ENCODE peak calls at places on chromosomes 3 and 15, in eight cellular contexts. One of them, this sample, is unnamed.

GRCh38 chr3:197278933-197279332 is 19.5 kb downstream of the DLG1 start:
- DNase-seq in OCI-LY7: no peak
- DNase-seq in HCT116: no peak
- DNase-seq in IMR-90: no peak
- DNase-seq in thyroid gland: no peak
- DNase-seq in CD8-positive, alpha-beta T cell: no peak
- DNase-seq in neural progenitor cell: no peak
- DNase-seq in SK-N-SH: no peak
- DNase-seq in this sample: no peak

GRCh38 chr3:184334470-184335158 is 2.8 kb upstream of the FAM131A start:
- DNase-seq in HCT116: no peak
- DNase-seq in OCI-LY7: no peak
- DNase-seq in SK-N-SH: no peak
- DNase-seq in IMR-90: peak; percentile 86
- DNase-seq in CD8-positive, alpha-beta T cell: no peak
- DNase-seq in neural progenitor cell: no peak
- DNase-seq in thyroid gland: peak; percentile 8
- DNase-seq in this sample: no peak

GRCh38 chr3:16386536-16386935 is 121.5 kb downstream of the OXNAD1 start:
- DNase-seq in thyroid gland: no peak
- DNase-seq in OCI-LY7: no peak
- DNase-seq in IMR-90: no peak
- DNase-seq in HCT116: no peak
- DNase-seq in SK-N-SH: no peak
- DNase-seq in neural progenitor cell: no peak
- DNase-seq in CD8-positive, alpha-beta T cell: no peak
- DNase-seq in this sample: no peak

GRCh38 chr3:192449036-192449435 is 278.3 kb downstream of the FGF12 start:
- DNase-seq in CD8-positive, alpha-beta T cell: no peak
- DNase-seq in thyroid gland: no peak
- DNase-seq in HCT116: no peak
- DNase-seq in OCI-LY7: no peak
- DNase-seq in IMR-90: no peak
- DNase-seq in SK-N-SH: no peak
- DNase-seq in neural progenitor cell: no peak
- DNase-seq in this sample: no peak

GRCh38 chr3:167936010-167936409 is 159.7 kb downstream of the GOLIM4 start:
- DNase-seq in thyroid gland: no peak
- DNase-seq in OCI-LY7: no peak
- DNase-seq in CD8-positive, alpha-beta T cell: no peak
- DNase-seq in HCT116: no peak
- DNase-seq in IMR-90: no peak
- DNase-seq in SK-N-SH: no peak
- DNase-seq in neural progenitor cell: no peak
- DNase-seq in this sample: no peak

GRCh38 chr15:68285243-68285980 is 7.9 kb downstream of the FEM1B start:
- DNase-seq in CD8-positive, alpha-beta T cell: no peak
- DNase-seq in IMR-90: no peak
- DNase-seq in neural progenitor cell: no peak
- DNase-seq in OCI-LY7: no peak
- DNase-seq in thyroid gland: no peak
- DNase-seq in HCT116: no peak
- DNase-seq in SK-N-SH: no peak
- DNase-seq in this sample: no peak

GRCh38 chr3:129341331-129342141 is 62.9 kb downstream of the HMCES start:
- DNase-seq in HCT116: no peak
- DNase-seq in neural progenitor cell: no peak
- DNase-seq in CD8-positive, alpha-beta T cell: no peak
- DNase-seq in OCI-LY7: no peak
- DNase-seq in thyroid gland: peak; percentile 13
- DNase-seq in IMR-90: no peak
- DNase-seq in SK-N-SH: no peak
- DNase-seq in this sample: no peak

GRCh38 chr3:40398346-40398745 is 11.4 kb downstream of the ENTPD3 start:
- DNase-seq in IMR-90: no peak
- DNase-seq in neural progenitor cell: no peak
- DNase-seq in OCI-LY7: no peak
- DNase-seq in thyroid gland: no peak
- DNase-seq in HCT116: no peak
- DNase-seq in CD8-positive, alpha-beta T cell: no peak
- DNase-seq in SK-N-SH: no peak
- DNase-seq in this sample: peak; percentile 24

GRCh38 chr3:83230841-83231240 is 1469.4 kb upstream of the GBE1 start:
- DNase-seq in IMR-90: no peak
- DNase-seq in neural progenitor cell: no peak
- DNase-seq in CD8-positive, alpha-beta T cell: no peak
- DNase-seq in OCI-LY7: no peak
- DNase-seq in thyroid gland: no peak
- DNase-seq in SK-N-SH: no peak
- DNase-seq in HCT116: no peak
- DNase-seq in this sample: no peak

GRCh38 chr3:21524113-21524512 is 226.9 kb downstream of the ZNF385D start:
- DNase-seq in OCI-LY7: no peak
- DNase-seq in thyroid gland: no peak
- DNase-seq in HCT116: no peak
- DNase-seq in neural progenitor cell: no peak
- DNase-seq in CD8-positive, alpha-beta T cell: no peak
- DNase-seq in IMR-90: no peak
- DNase-seq in SK-N-SH: peak; percentile 10
- DNase-seq in this sample: no peak

GRCh38 chr3:113963879-113964278 is 16.1 kb downstream of the ZDHHC23 start:
- DNase-seq in IMR-90: no peak
- DNase-seq in CD8-positive, alpha-beta T cell: no peak
- DNase-seq in HCT116: no peak
- DNase-seq in neural progenitor cell: no peak
- DNase-seq in thyroid gland: no peak
- DNase-seq in OCI-LY7: no peak
- DNase-seq in SK-N-SH: no peak
- DNase-seq in this sample: no peak

GRCh38 chr3:142981108-142981507 is 17.6 kb upstream of the PAQR9 start:
- DNase-seq in thyroid gland: no peak
- DNase-seq in CD8-positive, alpha-beta T cell: no peak
- DNase-seq in neural progenitor cell: peak; percentile 33
- DNase-seq in HCT116: no peak
- DNase-seq in IMR-90: no peak
- DNase-seq in OCI-LY7: no peak
- DNase-seq in SK-N-SH: no peak
- DNase-seq in this sample: peak; percentile 26

GRCh38 chr15:63344737-63345390 is 36.8 kb downstream of the CA12 start:
- DNase-seq in CD8-positive, alpha-beta T cell: no peak
- DNase-seq in SK-N-SH: no peak
- DNase-seq in IMR-90: peak; percentile 47
- DNase-seq in neural progenitor cell: no peak
- DNase-seq in thyroid gland: no peak
- DNase-seq in HCT116: no peak
- DNase-seq in OCI-LY7: no peak
- DNase-seq in this sample: no peak

DNA sequence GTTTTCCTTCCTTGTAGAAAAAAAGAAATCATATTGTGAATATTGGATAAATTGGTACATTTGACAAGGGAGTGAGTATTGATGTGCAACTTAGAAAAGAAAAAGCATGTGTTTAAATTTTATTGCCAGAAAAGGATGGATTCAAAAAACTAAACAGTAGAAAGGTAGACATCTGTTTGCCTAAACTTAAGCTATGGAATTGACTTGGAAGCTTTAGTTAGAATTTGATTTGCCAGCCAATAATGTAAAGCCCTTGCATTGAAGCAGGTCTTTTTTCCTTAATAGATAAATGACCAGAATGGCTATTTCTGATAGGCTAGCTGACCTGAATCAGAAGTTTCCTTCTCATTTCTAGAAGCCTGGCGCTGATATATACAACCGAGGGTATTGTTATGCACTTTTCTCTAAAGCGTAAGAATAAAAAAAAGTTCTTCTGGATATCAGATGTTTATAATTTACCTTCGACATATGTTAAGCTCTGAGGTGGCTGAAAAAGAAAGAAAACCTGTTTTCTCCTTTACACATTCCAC is 4.2 kb downstream of the RARB start:
- DNase-seq in CD8-positive, alpha-beta T cell: no peak
- DNase-seq in HCT116: no peak
- DNase-seq in IMR-90: no peak
- DNase-seq in thyroid gland: no peak
- DNase-seq in SK-N-SH: no peak
- DNase-seq in OCI-LY7: no peak
- DNase-seq in neural progenitor cell: no peak
- DNase-seq in this sample: no peak
- H3K4me3 ChIP-seq in CD8-positive, alpha-beta T cell: no peak overlapping the region
- H3K4me3 ChIP-seq in HCT116: no peak overlapping the region
- H3K4me3 ChIP-seq in IMR-90: no peak overlapping the region
- H3K4me3 ChIP-seq in thyroid gland: no peak overlapping the region
- H3K4me3 ChIP-seq in SK-N-SH: peak overlapping the region; percentile 70
- H3K4me3 ChIP-seq in OCI-LY7: no peak overlapping the region
- H3K4me3 ChIP-seq in neural progenitor cell: no peak overlapping the region
- H3K4me3 ChIP-seq in this sample: no peak overlapping the region

DNA sequence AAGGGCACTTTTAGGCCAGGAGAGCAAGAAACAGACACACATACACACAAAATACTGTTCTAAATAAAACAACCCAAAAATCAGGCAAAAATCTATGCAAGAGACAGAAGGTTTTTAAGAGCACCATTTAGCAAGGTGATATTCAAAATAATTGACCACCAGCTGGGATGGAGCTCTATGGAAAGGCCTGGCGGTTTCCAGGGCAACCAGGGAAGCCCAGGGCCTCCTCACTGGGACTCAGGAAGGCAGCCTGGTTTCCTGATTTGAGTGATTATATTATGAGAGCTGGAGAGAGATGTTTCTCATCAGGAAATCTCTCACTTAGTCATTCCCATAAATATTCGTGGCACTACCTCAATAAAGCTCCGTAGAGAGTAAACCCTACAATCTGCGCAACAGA is 152.3 kb downstream of the GABRB3 start:
- DNase-seq in IMR-90: no peak
- DNase-seq in OCI-LY7: no peak
- DNase-seq in thyroid gland: no peak
- DNase-seq in CD8-positive, alpha-beta T cell: no peak
- DNase-seq in HCT116: no peak
- DNase-seq in SK-N-SH: peak; percentile 46
- DNase-seq in neural progenitor cell: no peak
- DNase-seq in this sample: no peak
- H3K9me3 ChIP-seq in IMR-90: peaks cover 31% of the 10 kb centered on the region
- H3K9me3 ChIP-seq in OCI-LY7: no peaks in the 10 kb centered on the region
- H3K9me3 ChIP-seq in thyroid gland: no peaks in the 10 kb centered on the region
- H3K9me3 ChIP-seq in CD8-positive, alpha-beta T cell: no peaks in the 10 kb centered on the region
- H3K9me3 ChIP-seq in HCT116: peaks cover 40% of the 10 kb centered on the region
- H3K9me3 ChIP-seq in SK-N-SH: peaks cover 2% of the 10 kb centered on the region
- H3K9me3 ChIP-seq in neural progenitor cell: no peaks in the 10 kb centered on the region
- H3K9me3 ChIP-seq in this sample: no peaks in the 10 kb centered on the region

GRCh38 chr15:99564221-99565030 is 1.4 kb upstream of the MEF2A start:
- DNase-seq in thyroid gland: peak; percentile 25
- DNase-seq in IMR-90: peak; percentile 13
- DNase-seq in SK-N-SH: no peak
- DNase-seq in CD8-positive, alpha-beta T cell: no peak
- DNase-seq in neural progenitor cell: peak; percentile 39
- DNase-seq in HCT116: no peak
- DNase-seq in OCI-LY7: peak; percentile 46
- DNase-seq in this sample: no peak
- H3K36me3 ChIP-seq in thyroid gland: no peaks in the 10 kb centered on the region
- H3K36me3 ChIP-seq in IMR-90: no peaks in the 10 kb centered on the region
- H3K36me3 ChIP-seq in SK-N-SH: no peaks in the 10 kb centered on the region
- H3K36me3 ChIP-seq in CD8-positive, alpha-beta T cell: no peaks in the 10 kb centered on the region
- H3K36me3 ChIP-seq in neural progenitor cell: no peaks in the 10 kb centered on the region
- H3K36me3 ChIP-seq in HCT116: no peaks in the 10 kb centered on the region
- H3K36me3 ChIP-seq in OCI-LY7: no peaks in the 10 kb centered on the region
- H3K36me3 ChIP-seq in this sample: no peaks in the 10 kb centered on the region

GRCh38 chr3:42853056-42853455 is 22.6 kb downstream of the CYP8B1 start:
- DNase-seq in SK-N-SH: no peak
- DNase-seq in neural progenitor cell: no peak
- DNase-seq in HCT116: no peak
- DNase-seq in thyroid gland: no peak
- DNase-seq in OCI-LY7: no peak
- DNase-seq in IMR-90: no peak
- DNase-seq in CD8-positive, alpha-beta T cell: no peak
- DNase-seq in this sample: no peak
- H3K4me3 ChIP-seq in SK-N-SH: no peak overlapping the region
- H3K4me3 ChIP-seq in neural progenitor cell: no peak overlapping the region
- H3K4me3 ChIP-seq in HCT116: no peak overlapping the region
- H3K4me3 ChIP-seq in thyroid gland: no peak overlapping the region
- H3K4me3 ChIP-seq in OCI-LY7: no peak overlapping the region
- H3K4me3 ChIP-seq in IMR-90: no peak overlapping the region
- H3K4me3 ChIP-seq in CD8-positive, alpha-beta T cell: no peak overlapping the region
- H3K4me3 ChIP-seq in this sample: no peak overlapping the region

GRCh38 chr3:24981309-24981708 is 446.8 kb upstream of the RARB start:
- DNase-seq in OCI-LY7: no peak
- DNase-seq in thyroid gland: no peak
- DNase-seq in CD8-positive, alpha-beta T cell: no peak
- DNase-seq in IMR-90: no peak
- DNase-seq in HCT116: no peak
- DNase-seq in neural progenitor cell: no peak
- DNase-seq in SK-N-SH: no peak
- DNase-seq in this sample: peak; percentile 8
- H3K9me3 ChIP-seq in OCI-LY7: no peaks in the 10 kb centered on the region
- H3K9me3 ChIP-seq in thyroid gland: no peaks in the 10 kb centered on the region
- H3K9me3 ChIP-seq in CD8-positive, alpha-beta T cell: no peaks in the 10 kb centered on the region
- H3K9me3 ChIP-seq in IMR-90: peaks cover 5% of the 10 kb centered on the region
- H3K9me3 ChIP-seq in HCT116: no peaks in the 10 kb centered on the region
- H3K9me3 ChIP-seq in neural progenitor cell: no peaks in the 10 kb centered on the region
- H3K9me3 ChIP-seq in SK-N-SH: no peaks in the 10 kb centered on the region
- H3K9me3 ChIP-seq in this sample: no peaks in the 10 kb centered on the region

DNA sequence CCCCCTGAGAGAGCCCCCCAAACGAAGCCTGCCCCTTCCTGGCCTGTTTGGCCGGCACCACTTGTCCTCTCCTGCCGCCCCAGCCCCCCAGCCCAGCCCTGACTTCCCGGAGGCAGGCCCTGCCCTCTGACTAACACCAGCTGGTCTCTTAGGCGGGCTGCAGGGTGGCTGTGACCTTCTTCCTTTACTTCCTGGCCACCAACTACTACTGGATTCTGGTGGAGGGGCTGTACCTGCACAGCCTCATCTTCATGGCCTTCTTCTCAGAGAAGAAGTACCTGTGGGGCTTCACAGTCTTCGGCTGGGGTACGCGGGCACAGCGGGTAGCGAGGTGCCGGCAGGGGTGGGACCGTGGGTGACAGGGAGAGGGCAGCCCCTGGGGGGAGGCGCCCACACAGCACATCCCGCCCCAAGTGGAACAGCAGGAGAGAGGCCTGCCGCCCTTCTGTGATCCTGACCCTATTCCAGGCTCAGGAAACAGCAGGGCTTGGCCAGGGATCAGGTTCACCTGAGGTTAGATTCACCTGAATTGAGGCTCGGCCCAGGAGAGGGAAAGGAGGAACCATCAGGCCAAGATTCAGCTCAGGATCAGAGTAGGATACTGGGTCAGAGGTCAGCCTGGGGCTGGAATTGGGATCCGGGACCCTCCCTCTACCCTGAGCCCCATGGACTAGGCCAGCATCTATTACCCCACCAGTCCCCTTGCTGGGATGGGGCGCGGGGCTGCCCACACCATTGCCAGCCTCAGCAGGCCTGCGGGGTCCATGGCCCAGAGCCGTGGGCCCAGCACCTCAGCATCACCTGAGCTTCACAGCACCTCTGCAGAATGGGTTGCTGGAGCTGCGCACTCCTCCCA is 21.9 kb downstream of the PTH1R start:
- DNase-seq in OCI-LY7: no peak
- DNase-seq in SK-N-SH: no peak
- DNase-seq in neural progenitor cell: no peak
- DNase-seq in thyroid gland: no peak
- DNase-seq in IMR-90: no peak
- DNase-seq in HCT116: no peak
- DNase-seq in CD8-positive, alpha-beta T cell: no peak
- DNase-seq in this sample: no peak
- H3K36me3 ChIP-seq in OCI-LY7: no peaks in the 10 kb centered on the region
- H3K36me3 ChIP-seq in SK-N-SH: no peaks in the 10 kb centered on the region
- H3K36me3 ChIP-seq in neural progenitor cell: no peaks in the 10 kb centered on the region
- H3K36me3 ChIP-seq in thyroid gland: no peaks in the 10 kb centered on the region
- H3K36me3 ChIP-seq in IMR-90: no peaks in the 10 kb centered on the region
- H3K36me3 ChIP-seq in HCT116: no peaks in the 10 kb centered on the region
- H3K36me3 ChIP-seq in CD8-positive, alpha-beta T cell: no peaks in the 10 kb centered on the region
- H3K36me3 ChIP-seq in this sample: no peaks in the 10 kb centered on the region

This sample was measured in WERI-Rb-1.